ENCODE peak calls at places on chromosomes 1 and 21, in six cellular contexts. J is body of pancreas, I is stomach, X is astrocyte, E is psoas muscle, V is tibial nerve. M is an unnamed sample. For H3K4me1, the result is how much of the 10 kb centered on the place peaks cover.

GRCh38 chr1:202101182-202101581 is 21.5 kb upstream of the GPR37L1 start:
- DNase-seq in J (peak), I (peak), X (no peak), E (no peak), V (no peak), M (no peak)

GRCh38 chr1:198496216-198497143 is 44.0 kb downstream of the ATP6V1G3 start:
- DNase-seq in J (no peak), I (no peak), X (peak), E (no peak), V (no peak), M (peak)

GRCh38 chr1:176880954-176881595 is 283.4 kb downstream of the ASTN1 start:
- DNase-seq in J (peak), I (peak), X (peak), E (peak), V (peak), M (peak)

GRCh38 chr1:200207711-200208126 is 180.2 kb downstream of the NR5A2 start:
- DNase-seq in J (no peak), I (no peak), X (peak), E (no peak), V (no peak), M (peak)

GRCh38 chr1:94731891-94732290 is 88.3 kb upstream of the SLC44A3 start:
- DNase-seq in J (no peak), I (no peak), X (peak), E (no peak), V (no peak), M (no peak)

GRCh38 chr1:50237081-50237480 is 128.4 kb downstream of the ELAVL4 start:
- DNase-seq in J (no peak), I (no peak), X (no peak), E (no peak), V (no peak), M (no peak)

GRCh38 chr1:44792736-44793502 is 4.9 kb upstream of the BEST4 start:
- DNase-seq in J (no peak), I (no peak), X (no peak), E (no peak), V (no peak), M (no peak)

GRCh38 chr1:232209357-232209756 is 420.6 kb downstream of the SIPA1L2 start:
- DNase-seq in J (no peak), I (no peak), X (no peak), E (no peak), V (no peak), M (no peak)

GRCh38 chr1:29291756-29292155 is 55.4 kb downstream of the PTPRU start:
- DNase-seq in J (no peak), I (no peak), X (no peak), E (no peak), V (no peak), M (no peak)

GRCh38 chr1:85603086-85603485 is 22.5 kb downstream of the CCN1 start:
- DNase-seq in J (no peak), I (no peak), X (no peak), E (no peak), V (no peak), M (no peak)

GRCh38 chr1:190169311-190170067 is 308.2 kb downstream of the BRINP3 start:
- DNase-seq in J (no peak), I (no peak), X (peak), E (no peak), V (no peak), M (peak)

GRCh38 chr1:16903054-16903453 is 7.3 kb downstream of the RNU1-2 start:
- DNase-seq in J (no peak), I (no peak), X (peak), E (no peak), V (no peak), M (peak)

GRCh38 chr1:198563578-198563977 is 23.1 kb upstream of the ATP6V1G3 start:
- DNase-seq in J (no peak), I (no peak), X (peak), E (no peak), V (no peak), M (peak)

GRCh38 chr1:21834666-21835065 is 22.6 kb downstream of the LDLRAD2 start:
- DNase-seq in J (no peak), I (no peak), X (no peak), E (no peak), V (no peak), M (no peak)

GRCh38 chr1:39406533-39407478 is 84.6 kb upstream of the BMP8A start:
- DNase-seq in J (no peak), I (no peak), X (peak), E (no peak), V (no peak), M (peak)
- H3K4me1 ChIP-seq in J (half or more), I (half or more), X (half or more), E (under half), V (half or more), M (under half)

DNA sequence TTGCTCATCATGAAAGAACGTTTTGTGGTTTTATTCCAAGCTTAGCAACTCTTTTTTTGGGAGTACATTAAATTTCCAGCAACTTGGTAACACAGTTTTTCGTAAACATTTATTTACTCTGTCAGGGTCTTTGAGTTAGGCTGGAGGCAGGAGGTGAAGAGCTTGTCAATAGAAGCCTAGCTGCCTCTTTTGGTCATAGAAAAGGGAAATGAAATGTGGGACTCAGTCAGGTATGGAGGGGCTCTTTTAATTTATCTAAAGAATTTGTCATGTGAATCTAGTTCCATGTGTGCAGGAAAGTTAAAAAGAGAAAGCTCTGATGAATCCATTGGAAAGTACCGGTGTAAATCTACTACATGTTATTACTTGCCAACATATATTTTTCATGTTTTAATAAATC is 45.9 kb upstream of the PRMT6 start:
- DNase-seq in J (no peak), I (no peak), X (no peak), E (no peak), V (no peak), M (no peak)
- H3K4me1 ChIP-seq in J (under half), I (under half), X (under half), E (under half), V (under half), M (under half)

DNA sequence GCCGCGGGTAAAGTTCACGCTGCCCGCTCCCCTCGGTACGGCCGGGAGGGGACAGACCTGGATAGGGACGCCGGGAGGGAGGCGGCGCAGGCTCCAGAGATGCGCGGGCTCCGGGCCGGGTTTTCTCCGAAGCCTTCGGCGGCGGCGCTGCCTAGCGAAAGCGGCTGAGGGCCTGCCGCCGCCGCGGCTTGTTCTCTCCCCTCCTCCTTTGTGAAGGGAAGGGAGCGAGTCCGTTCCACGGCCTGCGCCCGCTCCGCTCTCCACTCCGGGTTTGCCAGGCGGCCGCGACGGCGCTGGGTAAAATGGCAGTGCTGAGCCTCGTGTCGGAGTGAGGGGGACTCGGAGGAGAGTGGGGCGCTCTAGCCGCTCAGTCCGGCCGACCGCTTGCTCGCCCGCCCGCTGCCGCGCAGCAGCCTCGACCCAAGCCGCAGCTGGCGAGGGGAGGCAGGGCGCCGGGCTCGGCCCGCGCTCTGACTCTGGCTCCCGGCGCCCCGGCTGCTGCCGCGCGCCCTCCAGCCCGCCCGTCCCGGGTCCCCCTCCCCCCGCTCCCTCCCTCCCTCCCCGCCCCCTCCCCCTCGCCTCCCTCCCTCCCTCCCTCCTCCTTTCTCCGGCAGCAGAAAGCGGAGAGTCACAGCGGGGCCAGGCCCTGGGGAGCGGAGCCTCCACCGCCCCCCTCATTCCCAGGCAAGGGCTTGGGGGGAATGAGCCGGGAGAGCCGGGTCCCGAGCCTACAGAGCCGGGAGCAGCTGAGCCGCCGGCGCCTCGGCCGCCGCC is at the start of gene ARID1A:
- DNase-seq in J (peak), I (peak), X (peak), E (peak), V (peak), M (peak)
- H3K4me1 ChIP-seq in J (half or more), I (half or more), X (under half), E (half or more), V (half or more), M (under half)

DNA sequence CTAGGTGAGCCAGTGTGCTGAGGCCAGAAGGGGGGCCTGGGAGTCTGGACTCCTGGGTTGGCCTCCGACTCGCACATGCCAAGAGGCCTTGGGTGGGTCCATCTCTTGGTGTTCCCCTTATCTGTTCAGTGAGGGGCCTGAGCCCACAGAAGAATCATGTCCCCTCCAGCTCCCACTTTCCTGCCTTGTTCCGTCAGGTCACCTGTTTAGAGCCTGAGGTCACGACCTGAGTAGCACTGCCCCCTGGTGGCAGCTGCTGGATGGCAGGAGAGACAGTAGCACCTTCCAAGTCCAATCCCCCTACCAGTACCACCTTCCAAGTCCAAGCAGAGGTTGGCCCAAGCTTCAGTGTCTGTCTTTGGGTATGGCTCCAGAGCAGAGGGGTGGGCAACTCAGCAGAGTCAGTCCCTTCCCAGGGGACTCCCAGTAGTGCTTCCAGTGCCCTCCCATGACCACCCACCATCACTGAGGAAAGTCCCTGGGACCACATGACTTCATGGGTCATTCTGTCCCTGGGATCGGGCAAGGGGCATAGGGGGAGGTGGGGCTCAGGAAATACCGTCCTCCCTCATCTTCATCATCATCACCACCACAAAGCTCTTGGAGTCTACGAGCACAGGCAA is 241.7 kb downstream of the TRABD2B start:
- DNase-seq in J (peak), I (peak), X (no peak), E (no peak), V (no peak), M (no peak)
- H3K4me1 ChIP-seq in J (under half), I (under half), X (under half), E (under half), V (under half), M (under half)

DNA sequence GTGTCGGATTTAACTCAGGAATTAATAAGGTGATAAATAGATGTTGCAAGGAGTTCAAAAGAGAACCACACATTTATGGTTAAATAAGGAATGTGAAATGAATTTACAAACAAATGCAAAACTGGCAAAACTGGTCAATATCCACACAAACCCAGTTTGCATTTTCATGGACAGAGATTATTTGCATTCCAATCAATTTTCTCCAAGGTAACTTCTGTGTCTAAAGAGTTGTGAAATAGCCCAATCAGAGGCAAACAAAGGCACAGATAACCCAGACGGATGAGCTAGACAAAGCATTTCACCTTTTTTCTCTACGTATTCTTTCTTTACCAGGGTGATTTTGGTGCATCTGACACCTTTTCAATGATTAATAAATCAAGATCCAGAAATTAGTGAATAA is 63.9 kb downstream of the MAP3K7CL start:
- DNase-seq in J (no peak), I (no peak), X (no peak), E (no peak), V (no peak), M (no peak)
- H3K4me1 ChIP-seq in J (under half), I (under half), X (under half), E (under half), V (under half), M (under half)

DNA sequence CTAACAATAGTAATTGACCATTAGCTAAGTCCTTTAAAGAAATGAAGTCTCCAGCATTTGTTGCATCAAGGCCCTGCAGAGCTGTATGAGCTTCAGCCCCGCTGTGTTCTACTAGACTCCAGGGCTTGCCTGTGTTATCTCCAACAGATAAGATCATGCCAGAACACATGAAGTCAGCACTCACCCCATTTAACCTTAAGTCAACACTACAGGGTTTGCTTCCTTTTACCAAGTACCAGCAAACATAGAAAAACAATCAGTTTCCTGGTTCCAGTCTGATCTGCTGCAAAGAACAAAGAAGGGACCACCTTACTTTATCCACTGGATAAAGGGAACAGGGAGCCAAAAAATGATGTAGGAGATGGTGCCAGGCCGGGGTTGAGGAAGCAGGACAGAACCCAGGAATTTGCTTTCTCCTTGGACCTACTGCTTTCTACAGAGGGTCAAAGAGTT is 41.3 kb upstream of the ENAH start:
- DNase-seq in J (peak), I (peak), X (peak), E (no peak), V (no peak), M (peak)
- H3K4me1 ChIP-seq in J (half or more), I (half or more), X (under half), E (under half), V (under half), M (under half)

GRCh38 chr1:119739150-119739549 is 27.4 kb downstream of the PHGDH start:
- DNase-seq in J (no peak), I (no peak), X (no peak), E (no peak), V (no peak), M (no peak)

GRCh38 chr1:119740886-119741780 is 27.6 kb downstream of the HMGCS2 start:
- DNase-seq in J (no peak), I (no peak), X (no peak), E (no peak), V (no peak), M (no peak)

GRCh38 chr1:119742193-119742592 is 26.5 kb downstream of the HMGCS2 start:
- DNase-seq in J (no peak), I (no peak), X (peak), E (no peak), V (no peak), M (peak)

GRCh38 chr1:119738100-119738720 is 26.5 kb downstream of the PHGDH start:
- DNase-seq in J (no peak), I (no peak), X (no peak), E (no peak), V (no peak), M (no peak)

GRCh38 chr1:119740261-119740660 is 28.4 kb downstream of the HMGCS2 start:
- DNase-seq in J (no peak), I (no peak), X (no peak), E (no peak), V (no peak), M (no peak)
- H3K4me1 ChIP-seq in J (under half), I (half or more), X (under half), E (under half), V (half or more), M (under half)

GRCh38 chr1:93669369-93669768 is 12.3 kb downstream of the BCAR3 start:
- DNase-seq in J (no peak), I (no peak), X (peak), E (no peak), V (no peak), M (peak)

GRCh38 chr1:93666613-93667384 is 14.8 kb downstream of the BCAR3 start:
- DNase-seq in J (no peak), I (peak), X (peak), E (no peak), V (no peak), M (peak)

GRCh38 chr1:93668951-93669350 is 12.7 kb downstream of the BCAR3 start:
- DNase-seq in J (no peak), I (no peak), X (no peak), E (no peak), V (no peak), M (no peak)

GRCh38 chr1:93667642-93668041 is 14.0 kb downstream of the BCAR3 start:
- DNase-seq in J (no peak), I (no peak), X (no peak), E (no peak), V (no peak), M (no peak)

GRCh38 chr1:93668121-93668520 is 13.5 kb downstream of the BCAR3 start:
- DNase-seq in J (no peak), I (no peak), X (no peak), E (no peak), V (no peak), M (no peak)
- H3K4me1 ChIP-seq in J (under half), I (half or more), X (half or more), E (under half), V (half or more), M (half or more)

DNA sequence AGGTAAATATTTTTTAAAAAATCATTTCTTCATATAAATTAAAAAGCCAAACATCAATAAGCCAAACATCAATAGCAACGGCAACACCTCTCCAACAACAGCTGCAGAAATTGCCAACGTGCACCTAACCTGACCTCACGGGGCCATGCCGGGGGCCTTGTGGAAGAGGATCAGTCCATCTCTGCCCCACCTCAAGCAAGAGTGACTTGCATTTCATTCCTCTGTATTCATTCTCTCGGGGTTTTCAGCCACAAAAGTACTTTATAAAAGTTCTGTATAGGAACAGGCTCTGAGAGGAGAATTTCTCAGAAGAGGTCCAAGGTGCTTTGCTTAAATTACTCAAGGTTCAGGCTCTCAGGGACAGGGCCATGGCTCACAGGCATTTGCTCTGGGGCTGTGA is 100.9 kb downstream of the RUNX1 start:
- DNase-seq in J (no peak), I (no peak), X (no peak), E (no peak), V (no peak), M (no peak)
- H3K4me1 ChIP-seq in J (under half), I (under half), X (under half), E (under half), V (under half), M (under half)

M was measured in IMR-90.